ENCODE peak calls at places on chromosome 16, in four cellular contexts. R, N, P and B are unnamed samples.

GRCh38 chr16:5678371-5678770 is 580.8 kb upstream of the EEF2KMT start:
- DNase-seq in P (peak), R (no peak), N (peak), B (no peak)

GRCh38 chr16:17776888-17777287 is 306.1 kb upstream of the XYLT1 start:
- DNase-seq in N (no peak), R (no peak), P (no peak), B (no peak)

GRCh38 chr16:85331685-85332084 is 219.4 kb upstream of the CIBAR2 start:
- DNase-seq in R (no peak), P (peak), N (no peak), B (no peak)

GRCh38 chr16:71288570-71288889 is 672 bp downstream of the CMTR2 start:
- DNase-seq in P (no peak), R (no peak), N (no peak), B (peak)

GRCh38 chr16:89110641-89111040 is 17.0 kb downstream of the ACSF3 start:
- DNase-seq in N (no peak), R (no peak), P (no peak), B (no peak)

GRCh38 chr16:75254359-75254837 is 3.0 kb upstream of the BCAR1 start:
- DNase-seq in P (no peak), R (no peak), N (no peak), B (peak)

GRCh38 chr16:88781140-88782077 is 3.6 kb downstream of the PIEZO1 start:
- DNase-seq in R (no peak), N (no peak), P (peak), B (no peak)

GRCh38 chr16:86575754-86576557 is 2.4 kb upstream of the FOXL1 start:
- DNase-seq in N (no peak), P (peak), R (peak), B (peak)

GRCh38 chr16:73563709-73564108 is 515.8 kb upstream of the ZFHX3 start:
- DNase-seq in N (no peak), P (no peak), R (no peak), B (no peak)

GRCh38 chr16:68379472-68380347 is 68.6 kb downstream of the SMPD3 start:
- DNase-seq in P (peak), N (no peak), R (no peak), B (no peak)

GRCh38 chr16:15764112-15764511 is 92.7 kb downstream of the MYH11 start:
- DNase-seq in R (no peak), P (no peak), N (no peak), B (no peak)

GRCh38 chr16:15768201-15768600 is 88.6 kb downstream of the MYH11 start:
- DNase-seq in P (no peak), N (no peak), R (no peak), B (no peak)

GRCh38 chr16:15765116-15765515 is 91.7 kb downstream of the MYH11 start:
- DNase-seq in N (no peak), P (no peak), R (no peak), B (no peak)

GRCh38 chr16:15766918-15767317 is 89.9 kb downstream of the MYH11 start:
- DNase-seq in N (no peak), R (no peak), P (no peak), B (no peak)

DNA sequence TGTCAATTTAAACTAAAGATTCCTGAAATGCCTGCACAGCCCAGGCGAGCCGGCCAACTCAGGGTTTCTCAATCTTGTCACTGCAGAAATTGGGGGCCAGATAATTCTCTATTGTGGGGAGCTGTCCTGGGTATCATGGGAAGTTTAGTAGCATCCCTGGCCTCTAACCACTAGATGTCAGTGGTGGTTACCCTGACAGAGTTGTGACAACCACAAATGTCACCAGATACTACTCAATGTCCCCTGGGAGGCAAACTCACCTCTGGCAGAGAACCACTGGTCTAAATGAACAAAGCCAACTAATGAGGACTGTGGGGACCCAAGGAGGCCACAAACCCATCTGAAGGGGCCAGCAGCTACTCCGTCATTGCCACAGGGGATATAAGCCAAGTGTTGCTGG is 90.9 kb downstream of the MYH11 start:
- DNase-seq in P (peak), R (peak), N (no peak), B (peak)
- TF ChIP-seq PHF8 in P (no peak), R (no peak), N (no peak), B (no peak)

DNA sequence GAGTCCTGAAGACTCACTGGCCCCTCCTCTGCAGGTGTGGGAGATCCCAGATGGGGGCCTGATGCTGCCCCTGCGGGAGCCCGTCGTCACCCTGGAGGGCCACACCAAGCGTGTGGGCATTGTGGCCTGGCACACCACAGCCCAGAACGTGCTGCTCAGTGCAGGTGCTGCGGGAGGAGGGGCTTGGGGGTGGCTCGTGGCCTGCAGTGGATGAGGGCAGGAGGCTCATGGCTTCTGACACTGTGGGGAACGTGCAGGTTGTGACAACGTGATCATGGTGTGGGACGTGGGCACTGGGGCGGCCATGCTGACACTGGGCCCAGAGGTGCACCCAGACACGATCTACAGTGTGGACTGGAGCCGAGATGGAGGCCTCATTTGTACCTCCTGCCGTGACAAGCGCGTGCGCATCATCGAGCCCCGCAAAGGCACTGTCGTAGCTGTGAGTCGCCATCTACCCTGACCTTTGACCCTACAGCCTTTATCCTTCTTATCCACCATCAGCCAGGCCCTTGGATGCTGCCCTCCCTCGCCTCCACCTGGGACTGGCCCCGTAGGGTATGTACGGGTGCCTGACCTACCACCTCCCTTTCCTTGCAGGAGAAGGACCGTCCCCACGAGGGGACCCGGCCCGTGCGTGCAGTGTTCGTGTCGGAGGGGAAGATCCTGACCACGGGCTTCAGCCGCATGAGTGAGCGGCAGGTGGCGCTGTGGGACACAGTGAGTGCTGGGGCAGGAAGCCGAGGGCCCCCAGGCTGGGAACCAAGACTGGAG is 3.6 kb downstream of the CORO1A start:
- DNase-seq in N (no peak), P (peak), R (peak), B (peak)
- TF ChIP-seq PHF8 in N (no peak), P (no peak), R (no peak), B (no peak)

GRCh38 chr16:13999895-14000425 is 71.2 kb upstream of the MRTFB start:
- DNase-seq in P (peak), R (no peak), N (no peak), B (no peak)
- TF ChIP-seq PHF8 in P (no peak), R (no peak), N (no peak), B (no peak)

GRCh38 chr16:24639769-24640168 is 89.7 kb upstream of the TNRC6A start:
- DNase-seq in N (no peak), R (no peak), P (no peak), B (no peak)

GRCh38 chr16:24634919-24635318 is 94.5 kb upstream of the TNRC6A start:
- DNase-seq in P (no peak), N (no peak), R (no peak), B (no peak)

GRCh38 chr16:24635900-24636610 is 93.4 kb upstream of the TNRC6A start:
- DNase-seq in R (no peak), N (no peak), P (no peak), B (peak)
- TF ChIP-seq PHF8 in R (no peak), N (no peak), P (no peak), B (no peak)

DNA sequence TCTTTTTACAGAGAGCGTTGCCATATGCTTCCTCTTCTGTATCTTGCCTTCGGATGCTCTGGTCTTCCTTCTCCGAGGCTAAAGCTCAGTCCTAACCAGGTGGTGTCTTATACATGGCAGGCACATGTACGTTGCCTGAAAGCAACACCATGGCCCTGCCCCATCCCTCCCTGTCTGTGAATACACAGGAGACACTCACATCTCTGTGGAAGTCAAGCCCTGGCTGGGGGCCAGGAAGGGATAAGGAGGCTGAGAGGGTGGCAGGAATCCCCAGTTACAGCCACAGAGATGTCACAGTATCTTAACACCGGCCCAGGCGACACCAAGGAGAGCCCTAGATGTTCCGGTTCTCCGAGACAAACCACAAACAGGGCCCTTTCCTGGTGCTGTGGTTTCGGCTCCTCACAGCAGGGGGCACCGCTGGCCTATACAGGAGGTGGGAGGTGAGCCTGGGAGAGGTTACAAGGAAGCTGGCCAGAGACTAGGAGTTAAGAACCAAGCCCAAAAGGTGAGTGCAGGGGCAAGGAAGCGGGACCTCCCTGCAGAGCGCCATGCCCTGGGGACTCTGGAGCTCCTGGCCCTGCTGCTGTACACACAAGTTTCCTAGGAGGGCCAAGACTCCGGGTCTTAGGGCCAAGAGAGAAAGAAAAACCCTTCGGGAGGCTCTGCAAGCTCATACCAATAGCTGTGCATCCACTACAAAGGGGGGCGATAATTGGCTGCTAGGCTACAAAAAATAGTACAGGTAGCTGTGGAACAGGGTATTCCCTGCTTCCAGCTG is 41.7 kb downstream of the SRL start:
- DNase-seq in P (peak), N (no peak), R (peak), B (peak)
- TF ChIP-seq PHF8 in P (no peak), N (no peak), R (no peak), B (no peak)

GRCh38 chr16:65415460-65415859 is 293.6 kb upstream of the CDH11 start:
- DNase-seq in R (no peak), P (no peak), N (no peak), B (no peak)
- TF ChIP-seq PHF8 in R (no peak), P (no peak), N (no peak), B (no peak)

GRCh38 chr16:18852647-18853046 is 51.3 kb upstream of the ARL6IP1 start:
- DNase-seq in R (no peak), N (no peak), P (no peak), B (no peak)

GRCh38 chr16:18853694-18854093 is 52.3 kb upstream of the ARL6IP1 start:
- DNase-seq in N (no peak), R (no peak), P (no peak), B (no peak)

GRCh38 chr16:18855196-18855595 is 53.8 kb upstream of the ARL6IP1 start:
- DNase-seq in R (no peak), P (no peak), N (no peak), B (no peak)
- TF ChIP-seq PHF8 in R (no peak), P (no peak), N (no peak), B (no peak)

GRCh38 chr16:27463741-27464662 is 62.0 kb downstream of the IL21R start:
- DNase-seq in R (no peak), P (no peak), N (no peak), B (no peak)
- TF ChIP-seq PHF8 in R (no peak), P (no peak), N (no peak), B (no peak)

GRCh38 chr16:2969545-2970521 is 685 bp downstream of the PAQR4 start:
- DNase-seq in R (peak), P (peak), N (no peak), B (peak)

GRCh38 chr16:2968738-2969544 is at the start of gene PAQR4:
- DNase-seq in P (peak), R (peak), N (no peak), B (peak)

GRCh38 chr16:2967211-2967631 is 1.9 kb upstream of the PAQR4 start:
- DNase-seq in P (no peak), N (no peak), R (no peak), B (no peak)

GRCh38 chr16:2967721-2968161 is 1.4 kb upstream of the PAQR4 start:
- DNase-seq in N (no peak), P (no peak), R (no peak), B (no peak)

DNA sequence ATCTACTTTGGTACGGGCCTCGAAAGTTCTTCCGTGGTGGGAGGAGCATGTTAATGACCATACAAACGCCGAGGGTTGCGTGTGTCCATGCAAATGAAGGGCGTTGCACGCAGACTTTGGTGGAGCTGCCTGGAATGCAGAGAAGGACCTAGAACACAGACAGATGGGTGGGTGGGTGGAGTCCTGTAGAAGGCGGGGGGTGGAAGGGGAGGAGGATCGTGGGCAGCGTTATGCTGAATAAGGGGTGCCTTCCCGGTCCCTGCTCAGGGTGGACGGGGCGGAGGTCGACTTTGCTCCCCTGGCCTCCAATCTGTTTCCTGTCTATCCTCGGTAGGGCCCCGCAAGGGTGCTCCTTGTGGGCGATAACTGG is 795 bp upstream of the PAQR4 start:
- DNase-seq in R (no peak), P (no peak), N (no peak), B (no peak)
- TF ChIP-seq PHF8 in R (no peak), P (no peak), N (no peak), B (no peak)